ENCODE peak calls at places on chromosomes 5 and 9, in ten cellular contexts. One of them, this sample, is unnamed.

GRCh38 chr5:132426525-132427138 is 57.1 kb downstream of the SLC22A5 start:
- DNase-seq in lower lobe of right lung: peak; percentile 89
- DNase-seq in endodermal cell: peak; percentile 87
- DNase-seq in Peyer's patch: peak; percentile 95
- DNase-seq in CD8-positive, alpha-beta T cell: no peak
- DNase-seq in uterus: peak; percentile 71
- DNase-seq in psoas muscle: peak; percentile 92
- DNase-seq in IMR-90: peak; percentile 97
- DNase-seq in dorsolateral prefrontal cortex: no peak
- DNase-seq in heart right ventricle: peak; percentile 59
- DNase-seq in this sample: peak; percentile 91

GRCh38 chr5:114055810-114056476 is 305.9 kb upstream of the KCNN2 start:
- DNase-seq in uterus: peak; percentile 16
- DNase-seq in heart right ventricle: peak; percentile 38
- DNase-seq in IMR-90: peak; percentile 1
- DNase-seq in CD8-positive, alpha-beta T cell: no peak
- DNase-seq in dorsolateral prefrontal cortex: peak; percentile 28
- DNase-seq in Peyer's patch: no peak
- DNase-seq in endodermal cell: peak; percentile 79
- DNase-seq in psoas muscle: peak; percentile 57
- DNase-seq in lower lobe of right lung: peak; percentile 45
- DNase-seq in this sample: no peak

GRCh38 chr9:83707518-83707767 is 315 bp downstream of the UBQLN1 start:
- DNase-seq in psoas muscle: peak; percentile 93
- DNase-seq in endodermal cell: no peak
- DNase-seq in heart right ventricle: no peak
- DNase-seq in CD8-positive, alpha-beta T cell: no peak
- DNase-seq in lower lobe of right lung: no peak
- DNase-seq in IMR-90: no peak
- DNase-seq in dorsolateral prefrontal cortex: no peak
- DNase-seq in Peyer's patch: no peak
- DNase-seq in uterus: no peak
- DNase-seq in this sample: peak; percentile 93

GRCh38 chr9:13988944-13989343 is 325.0 kb downstream of the NFIB start:
- DNase-seq in uterus: no peak
- DNase-seq in CD8-positive, alpha-beta T cell: no peak
- DNase-seq in dorsolateral prefrontal cortex: no peak
- DNase-seq in Peyer's patch: no peak
- DNase-seq in lower lobe of right lung: no peak
- DNase-seq in heart right ventricle: no peak
- DNase-seq in endodermal cell: no peak
- DNase-seq in IMR-90: no peak
- DNase-seq in psoas muscle: no peak
- DNase-seq in this sample: no peak

GRCh38 chr9:10232352-10232930 is 380.4 kb downstream of the PTPRD start:
- DNase-seq in dorsolateral prefrontal cortex: peak; percentile 30
- DNase-seq in IMR-90: peak; percentile 1
- DNase-seq in heart right ventricle: no peak
- DNase-seq in endodermal cell: no peak
- DNase-seq in Peyer's patch: no peak
- DNase-seq in lower lobe of right lung: no peak
- DNase-seq in psoas muscle: no peak
- DNase-seq in CD8-positive, alpha-beta T cell: no peak
- DNase-seq in uterus: no peak
- DNase-seq in this sample: no peak

GRCh38 chr9:89483592-89484474 is 14.1 kb downstream of the SEMA4D start:
- DNase-seq in lower lobe of right lung: peak; percentile 60
- DNase-seq in heart right ventricle: no peak
- DNase-seq in endodermal cell: no peak
- DNase-seq in Peyer's patch: peak; percentile 94
- DNase-seq in IMR-90: no peak
- DNase-seq in psoas muscle: no peak
- DNase-seq in dorsolateral prefrontal cortex: no peak
- DNase-seq in uterus: no peak
- DNase-seq in CD8-positive, alpha-beta T cell: peak; percentile 44
- DNase-seq in this sample: no peak

GRCh38 chr5:98777295-98777694 is 3.8 kb downstream of the RGMB start:
- DNase-seq in psoas muscle: no peak
- DNase-seq in uterus: no peak
- DNase-seq in Peyer's patch: no peak
- DNase-seq in IMR-90: no peak
- DNase-seq in CD8-positive, alpha-beta T cell: no peak
- DNase-seq in lower lobe of right lung: no peak
- DNase-seq in heart right ventricle: no peak
- DNase-seq in dorsolateral prefrontal cortex: no peak
- DNase-seq in endodermal cell: no peak
- DNase-seq in this sample: no peak

GRCh38 chr9:114682846-114683245 is 854 bp upstream of the TEX48 start:
- DNase-seq in heart right ventricle: no peak
- DNase-seq in IMR-90: peak; percentile 21
- DNase-seq in lower lobe of right lung: no peak
- DNase-seq in CD8-positive, alpha-beta T cell: no peak
- DNase-seq in uterus: no peak
- DNase-seq in endodermal cell: peak; percentile 7
- DNase-seq in dorsolateral prefrontal cortex: no peak
- DNase-seq in psoas muscle: no peak
- DNase-seq in Peyer's patch: no peak
- DNase-seq in this sample: no peak

GRCh38 chr5:96015709-96016108 is 54.1 kb upstream of the ELL2 start:
- DNase-seq in endodermal cell: no peak
- DNase-seq in lower lobe of right lung: no peak
- DNase-seq in uterus: no peak
- DNase-seq in dorsolateral prefrontal cortex: no peak
- DNase-seq in Peyer's patch: no peak
- DNase-seq in CD8-positive, alpha-beta T cell: no peak
- DNase-seq in psoas muscle: no peak
- DNase-seq in IMR-90: no peak
- DNase-seq in heart right ventricle: no peak
- DNase-seq in this sample: no peak

GRCh38 chr5:76608833-76609232 is 14.4 kb downstream of the F2RL2 start:
- DNase-seq in uterus: no peak
- DNase-seq in lower lobe of right lung: no peak
- DNase-seq in Peyer's patch: no peak
- DNase-seq in dorsolateral prefrontal cortex: no peak
- DNase-seq in CD8-positive, alpha-beta T cell: no peak
- DNase-seq in IMR-90: peak; percentile 96
- DNase-seq in heart right ventricle: no peak
- DNase-seq in psoas muscle: no peak
- DNase-seq in endodermal cell: no peak
- DNase-seq in this sample: no peak

GRCh38 chr5:149759986-149760699 is 30.0 kb downstream of the PPARGC1B start:
- DNase-seq in endodermal cell: no peak
- DNase-seq in lower lobe of right lung: no peak
- DNase-seq in CD8-positive, alpha-beta T cell: no peak
- DNase-seq in heart right ventricle: no peak
- DNase-seq in uterus: no peak
- DNase-seq in Peyer's patch: no peak
- DNase-seq in psoas muscle: no peak
- DNase-seq in IMR-90: no peak
- DNase-seq in dorsolateral prefrontal cortex: no peak
- DNase-seq in this sample: no peak

GRCh38 chr9:97966493-97966892 is 16.6 kb upstream of the ANP32B start:
- DNase-seq in IMR-90: no peak
- DNase-seq in endodermal cell: peak; percentile 69
- DNase-seq in lower lobe of right lung: no peak
- DNase-seq in Peyer's patch: no peak
- DNase-seq in heart right ventricle: no peak
- DNase-seq in psoas muscle: no peak
- DNase-seq in dorsolateral prefrontal cortex: no peak
- DNase-seq in CD8-positive, alpha-beta T cell: no peak
- DNase-seq in uterus: no peak
- DNase-seq in this sample: no peak

GRCh38 chr9:97969014-97969413 is 14.1 kb upstream of the ANP32B start:
- DNase-seq in uterus: no peak
- DNase-seq in psoas muscle: no peak
- DNase-seq in lower lobe of right lung: no peak
- DNase-seq in endodermal cell: no peak
- DNase-seq in CD8-positive, alpha-beta T cell: no peak
- DNase-seq in dorsolateral prefrontal cortex: no peak
- DNase-seq in IMR-90: no peak
- DNase-seq in Peyer's patch: no peak
- DNase-seq in heart right ventricle: no peak
- DNase-seq in this sample: no peak

GRCh38 chr9:97972753-97973152 is 10.4 kb upstream of the ANP32B start:
- DNase-seq in uterus: no peak
- DNase-seq in endodermal cell: no peak
- DNase-seq in IMR-90: no peak
- DNase-seq in Peyer's patch: no peak
- DNase-seq in CD8-positive, alpha-beta T cell: no peak
- DNase-seq in heart right ventricle: no peak
- DNase-seq in psoas muscle: no peak
- DNase-seq in dorsolateral prefrontal cortex: no peak
- DNase-seq in lower lobe of right lung: no peak
- DNase-seq in this sample: no peak

GRCh38 chr9:97964901-97965300 is 18.2 kb upstream of the ANP32B start:
- DNase-seq in CD8-positive, alpha-beta T cell: no peak
- DNase-seq in endodermal cell: no peak
- DNase-seq in psoas muscle: no peak
- DNase-seq in lower lobe of right lung: no peak
- DNase-seq in dorsolateral prefrontal cortex: no peak
- DNase-seq in IMR-90: no peak
- DNase-seq in Peyer's patch: no peak
- DNase-seq in uterus: no peak
- DNase-seq in heart right ventricle: no peak
- DNase-seq in this sample: no peak

DNA sequence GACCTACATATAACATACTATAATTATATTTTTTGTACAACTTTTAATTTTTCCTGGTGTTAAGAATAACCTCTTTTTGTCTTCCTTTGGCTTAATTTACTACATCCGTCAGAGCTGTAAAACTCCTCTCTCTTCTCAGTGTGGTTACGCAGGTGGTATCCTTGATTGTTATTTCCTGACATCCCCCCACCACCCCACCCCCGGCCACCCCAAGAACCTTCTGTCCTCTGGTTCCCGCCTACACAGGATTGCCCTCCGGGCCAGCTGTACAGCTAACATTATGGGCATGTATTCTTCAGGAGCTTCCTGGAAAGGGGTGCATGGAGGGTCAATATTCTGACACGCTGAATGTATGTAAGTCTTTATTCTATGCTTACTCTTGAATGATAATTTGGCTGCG is 13.0 kb upstream of the ANP32B start:
- DNase-seq in uterus: no peak
- DNase-seq in heart right ventricle: no peak
- DNase-seq in CD8-positive, alpha-beta T cell: no peak
- DNase-seq in dorsolateral prefrontal cortex: no peak
- DNase-seq in lower lobe of right lung: no peak
- DNase-seq in IMR-90: no peak
- DNase-seq in endodermal cell: no peak
- DNase-seq in psoas muscle: no peak
- DNase-seq in Peyer's patch: no peak
- DNase-seq in this sample: no peak
- H3K27me3 ChIP-seq in uterus: no peaks in the 10 kb centered on the region
- H3K27me3 ChIP-seq in heart right ventricle: peaks cover 3% of the 10 kb centered on the region
- H3K27me3 ChIP-seq in CD8-positive, alpha-beta T cell: no peaks in the 10 kb centered on the region
- H3K27me3 ChIP-seq in dorsolateral prefrontal cortex: no peaks in the 10 kb centered on the region
- H3K27me3 ChIP-seq in lower lobe of right lung: no peaks in the 10 kb centered on the region
- H3K27me3 ChIP-seq in IMR-90: peaks cover 26% of the 10 kb centered on the region
- H3K27me3 ChIP-seq in endodermal cell: peaks cover 91% of the 10 kb centered on the region
- H3K27me3 ChIP-seq in psoas muscle: no peaks in the 10 kb centered on the region
- H3K27me3 ChIP-seq in Peyer's patch: no peaks in the 10 kb centered on the region
- H3K27me3 ChIP-seq in this sample: peaks cover 5% of the 10 kb centered on the region

GRCh38 chr9:126916909-126917308 is 2.3 kb downstream of the RALGPS1 start:
- DNase-seq in psoas muscle: no peak
- DNase-seq in uterus: no peak
- DNase-seq in lower lobe of right lung: no peak
- DNase-seq in Peyer's patch: no peak
- DNase-seq in dorsolateral prefrontal cortex: no peak
- DNase-seq in endodermal cell: peak; percentile 84
- DNase-seq in CD8-positive, alpha-beta T cell: no peak
- DNase-seq in heart right ventricle: no peak
- DNase-seq in IMR-90: no peak
- DNase-seq in this sample: no peak
- TF ChIP-seq CTCF in psoas muscle: no peak
- TF ChIP-seq CTCF in uterus: no peak
- TF ChIP-seq CTCF in lower lobe of right lung: no peak
- TF ChIP-seq CTCF in Peyer's patch: no peak
- TF ChIP-seq CTCF in dorsolateral prefrontal cortex: no peak
- TF ChIP-seq CTCF in endodermal cell: peak; percentile 72
- TF ChIP-seq CTCF in CD8-positive, alpha-beta T cell: no peak
- TF ChIP-seq CTCF in heart right ventricle: no peak
- TF ChIP-seq CTCF in IMR-90: no peak
- TF ChIP-seq CTCF in this sample: no peak

DNA sequence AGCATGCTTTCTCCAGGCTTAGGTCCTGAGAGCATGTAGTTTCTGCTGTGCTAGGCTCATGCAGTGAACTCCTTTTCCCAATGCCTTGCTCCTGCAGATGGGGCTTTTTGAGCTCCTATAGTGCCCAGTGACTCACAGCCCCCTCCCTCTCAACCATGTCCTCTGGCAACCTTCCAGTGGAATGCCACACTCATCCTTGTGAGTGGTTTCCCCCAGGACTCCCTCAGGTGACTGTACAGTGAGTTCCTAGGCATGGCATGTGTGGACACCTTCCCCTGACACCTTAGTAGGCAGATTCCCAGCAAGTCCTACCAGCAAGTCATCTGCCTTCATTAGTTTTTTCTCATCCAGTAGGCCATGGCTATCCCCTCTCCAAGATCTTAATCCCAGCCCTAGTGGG is 72.4 kb upstream of the CXCL14 start:
- DNase-seq in uterus: no peak
- DNase-seq in endodermal cell: no peak
- DNase-seq in heart right ventricle: no peak
- DNase-seq in dorsolateral prefrontal cortex: no peak
- DNase-seq in CD8-positive, alpha-beta T cell: no peak
- DNase-seq in lower lobe of right lung: no peak
- DNase-seq in psoas muscle: no peak
- DNase-seq in IMR-90: peak; percentile 1
- DNase-seq in Peyer's patch: no peak
- DNase-seq in this sample: no peak
- H3K27me3 ChIP-seq in uterus: no peaks in the 10 kb centered on the region
- H3K27me3 ChIP-seq in endodermal cell: no peaks in the 10 kb centered on the region
- H3K27me3 ChIP-seq in heart right ventricle: peaks cover 6% of the 10 kb centered on the region
- H3K27me3 ChIP-seq in dorsolateral prefrontal cortex: no peaks in the 10 kb centered on the region
- H3K27me3 ChIP-seq in CD8-positive, alpha-beta T cell: no peaks in the 10 kb centered on the region
- H3K27me3 ChIP-seq in lower lobe of right lung: no peaks in the 10 kb centered on the region
- H3K27me3 ChIP-seq in psoas muscle: no peaks in the 10 kb centered on the region
- H3K27me3 ChIP-seq in IMR-90: peaks cover 1% of the 10 kb centered on the region
- H3K27me3 ChIP-seq in Peyer's patch: no peaks in the 10 kb centered on the region
- H3K27me3 ChIP-seq in this sample: no peaks in the 10 kb centered on the region

DNA sequence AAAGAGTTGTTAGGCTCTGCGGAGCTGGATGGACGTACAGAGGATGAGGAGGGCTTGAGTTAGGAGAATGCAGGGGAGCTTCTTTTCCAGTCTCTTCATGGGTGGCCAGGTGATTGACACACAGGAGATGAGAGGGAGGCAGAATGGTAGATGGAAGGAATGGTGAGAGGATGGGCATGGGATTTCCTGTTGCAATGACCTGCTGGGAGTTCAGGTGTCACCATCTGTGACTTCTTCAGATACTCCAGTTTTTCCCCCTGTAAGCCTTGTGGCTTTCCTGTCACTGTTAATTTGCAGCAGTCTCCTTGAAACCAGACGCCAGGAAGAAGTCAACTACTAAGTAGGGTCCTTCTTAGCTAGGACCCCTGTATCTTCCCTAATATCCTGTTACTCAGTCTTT is 67.1 kb upstream of the CD180 start:
- DNase-seq in heart right ventricle: no peak
- DNase-seq in Peyer's patch: no peak
- DNase-seq in dorsolateral prefrontal cortex: no peak
- DNase-seq in lower lobe of right lung: no peak
- DNase-seq in CD8-positive, alpha-beta T cell: no peak
- DNase-seq in IMR-90: no peak
- DNase-seq in psoas muscle: no peak
- DNase-seq in endodermal cell: no peak
- DNase-seq in uterus: no peak
- DNase-seq in this sample: no peak
- TF ChIP-seq CTCF in heart right ventricle: no peak
- TF ChIP-seq CTCF in Peyer's patch: no peak
- TF ChIP-seq CTCF in dorsolateral prefrontal cortex: no peak
- TF ChIP-seq CTCF in lower lobe of right lung: no peak
- TF ChIP-seq CTCF in CD8-positive, alpha-beta T cell: no peak
- TF ChIP-seq CTCF in IMR-90: no peak
- TF ChIP-seq CTCF in psoas muscle: no peak
- TF ChIP-seq CTCF in endodermal cell: no peak
- TF ChIP-seq CTCF in uterus: no peak
- TF ChIP-seq CTCF in this sample: no peak

This sample was measured in suprapubic skin.